ENCODE peak calls at places on chromosome 16, in four cellular contexts. One of them, this sample, is unnamed.

GRCh38 chr16:25198021-25198420 is 18.7 kb upstream of the AQP8 start:
- DNase-seq in neural crest cell: no peak
- DNase-seq in AG20443: no peak
- DNase-seq in CD4-positive, alpha-beta T cell: no peak
- DNase-seq in this sample: no peak

GRCh38 chr16:89187337-89188063 is 12.8 kb downstream of the SLC22A31 start:
- DNase-seq in CD4-positive, alpha-beta T cell: no peak
- DNase-seq in neural crest cell: peak
- DNase-seq in AG20443: no peak
- DNase-seq in this sample: no peak

GRCh38 chr16:28534542-28535373 is 4.0 kb downstream of the NUPR1 start:
- DNase-seq in neural crest cell: no peak
- DNase-seq in AG20443: peak
- DNase-seq in CD4-positive, alpha-beta T cell: no peak
- DNase-seq in this sample: peak

GRCh38 chr16:1346422-1347285 is 5.0 kb downstream of the TSR3 start:
- DNase-seq in CD4-positive, alpha-beta T cell: no peak
- DNase-seq in AG20443: no peak
- DNase-seq in neural crest cell: no peak
- DNase-seq in this sample: peak

GRCh38 chr16:85550422-85551318 is 62.5 kb upstream of the GSE1 start:
- DNase-seq in AG20443: no peak
- DNase-seq in neural crest cell: no peak
- DNase-seq in CD4-positive, alpha-beta T cell: no peak
- DNase-seq in this sample: no peak

GRCh38 chr16:11503566-11503965 is 83.2 kb downstream of the LITAF start:
- DNase-seq in neural crest cell: no peak
- DNase-seq in AG20443: no peak
- DNase-seq in CD4-positive, alpha-beta T cell: no peak
- DNase-seq in this sample: no peak

GRCh38 chr16:11964761-11965539 is at the start of gene TNFRSF17:
- DNase-seq in neural crest cell: no peak
- DNase-seq in CD4-positive, alpha-beta T cell: no peak
- DNase-seq in AG20443: no peak
- DNase-seq in this sample: no peak

GRCh38 chr16:19131809-19132777 is 18.3 kb downstream of the ITPRIPL2 start:
- DNase-seq in CD4-positive, alpha-beta T cell: no peak
- DNase-seq in AG20443: no peak
- DNase-seq in neural crest cell: no peak
- DNase-seq in this sample: no peak

GRCh38 chr16:53566568-53566967 is 63.6 kb upstream of the AKTIP start:
- DNase-seq in AG20443: no peak
- DNase-seq in neural crest cell: no peak
- DNase-seq in CD4-positive, alpha-beta T cell: no peak
- DNase-seq in this sample: no peak

GRCh38 chr16:85151603-85152413 is 39.5 kb upstream of the CIBAR2 start:
- DNase-seq in AG20443: peak
- DNase-seq in neural crest cell: no peak
- DNase-seq in CD4-positive, alpha-beta T cell: no peak
- DNase-seq in this sample: peak

GRCh38 chr16:29989111-29989858 is 6.1 kb downstream of the HIRIP3 start:
- DNase-seq in AG20443: no peak
- DNase-seq in neural crest cell: no peak
- DNase-seq in CD4-positive, alpha-beta T cell: no peak
- DNase-seq in this sample: no peak

GRCh38 chr16:17578921-17579876 is 108.4 kb upstream of the XYLT1 start:
- DNase-seq in neural crest cell: peak
- DNase-seq in AG20443: peak
- DNase-seq in CD4-positive, alpha-beta T cell: peak
- DNase-seq in this sample: peak

This sample was measured in MG63.